ENCODE peak calls at places on chromosomes 2 and 18, in six cellular contexts. X is IMR-90, G is GM12878, A is SK-N-SH, N is HepG2, M is K562. D is an unnamed sample.

GRCh38 chr18:36432880-36433279 is 135.4 kb downstream of the FHOD3 start:
- DNase-seq in G (no peak), M (no peak), A (no peak), N (no peak), X (no peak), D (no peak)

GRCh38 chr2:159101755-159102489 is 133.5 kb downstream of the TANC1 start:
- DNase-seq in A (no peak), X (no peak), M (no peak), G (no peak), N (no peak), D (no peak)

GRCh38 chr2:200650195-200650594 is 64.4 kb downstream of the AOX1 start:
- DNase-seq in X (no peak), M (no peak), G (no peak), A (no peak), N (no peak), D (no peak)

GRCh38 chr2:39128919-39129391 is 8.1 kb upstream of the SOS1 start:
- DNase-seq in A (no peak), N (peak; percentile 70), M (no peak), G (peak; percentile 74), X (no peak), D (no peak)

GRCh38 chr2:39119732-39120520 is 925 bp downstream of the SOS1 start:
- DNase-seq in A (peak; percentile 95), G (no peak), X (peak; percentile 49), M (peak; percentile 73), N (peak; percentile 43), D (peak; percentile 62)

GRCh38 chr2:9388950-9389911 is 34.1 kb downstream of the ITGB1BP1 start:
- DNase-seq in N (no peak), M (no peak), G (no peak), A (no peak), X (no peak), D (no peak)

GRCh38 chr2:228541794-228542193 is 360.3 kb upstream of the SPHKAP start:
- DNase-seq in A (no peak), N (no peak), X (peak; percentile 16), G (no peak), M (no peak), D (no peak)

GRCh38 chr2:144326845-144327244 is 193.1 kb downstream of the ZEB2 start:
- DNase-seq in M (no peak), X (no peak), N (no peak), G (no peak), A (no peak), D (no peak)

GRCh38 chr18:63648241-63648640 is 4.2 kb upstream of the SERPINB4 start:
- DNase-seq in M (no peak), N (no peak), G (no peak), X (peak; percentile 36), A (no peak), D (no peak)

GRCh38 chr2:136207030-136207623 is 89.2 kb upstream of the CXCR4 start:
- DNase-seq in N (no peak), X (no peak), M (no peak), A (no peak), G (peak; percentile 68), D (no peak)

GRCh38 chr2:55718165-55719008 is 24.7 kb upstream of the PNPT1 start:
- DNase-seq in X (peak; percentile 71), G (peak; percentile 7), M (peak; percentile 81), A (peak; percentile 56), N (peak; percentile 66), D (peak; percentile 58)

GRCh38 chr2:212098966-212099365 is 439.6 kb downstream of the ERBB4 start:
- DNase-seq in M (no peak), N (no peak), G (no peak), A (no peak), X (no peak), D (no peak)

GRCh38 chr2:39568116-39568515 is 97.6 kb upstream of the TMEM178A start:
- DNase-seq in N (no peak), G (no peak), M (no peak), X (no peak), A (no peak), D (no peak)

GRCh38 chr2:234593636-234594035 is 96.8 kb upstream of the ARL4C start:
- DNase-seq in A (no peak), G (no peak), M (no peak), N (no peak), X (peak; percentile 11), D (no peak)

GRCh38 chr2:206642075-206643025 is at the start of gene FAM237A:
- DNase-seq in A (peak; percentile 68), G (no peak), N (peak; percentile 21), M (peak; percentile 52), X (peak; percentile 57), D (peak; percentile 19)
- TF ChIP-seq SMC3 in A (no peak), G (no peak), N (no peak), M (no peak), X (no peak), D (no peak)

GRCh38 chr2:146532748-146533147 is 1312.1 kb upstream of the ACVR2A start:
- DNase-seq in M (no peak), A (no peak), N (no peak), G (no peak), X (no peak), D (no peak)

GRCh38 chr2:146523218-146523617 is 1321.6 kb upstream of the ACVR2A start:
- DNase-seq in N (no peak), A (no peak), X (peak; percentile 9), G (no peak), M (no peak), D (no peak)

DNA sequence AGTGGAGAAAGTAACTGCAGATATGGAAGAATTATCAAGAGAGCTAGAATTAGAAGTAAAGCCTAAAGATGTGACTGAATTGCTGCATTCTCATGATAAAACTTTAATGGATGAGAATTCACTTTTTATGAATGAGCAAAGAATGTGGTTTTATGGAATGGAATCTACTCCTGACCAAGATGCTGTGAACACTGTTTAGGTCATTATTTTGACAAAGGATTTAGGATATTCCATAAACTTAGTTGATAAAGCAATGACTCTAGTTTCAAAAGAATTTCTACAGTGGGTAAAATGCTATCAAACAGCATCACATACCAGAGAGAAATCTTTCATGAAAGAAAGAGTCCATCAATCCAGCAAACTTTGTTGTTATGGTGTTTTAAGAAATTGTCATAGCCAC is 1317.7 kb upstream of the ACVR2A start:
- DNase-seq in X (peak; percentile 45), A (no peak), G (no peak), M (no peak), N (no peak), D (no peak)
- TF ChIP-seq SMC3 in X (no peak), A (no peak), G (no peak), M (no peak), N (no peak), D (no peak)

GRCh38 chr2:166234112-166234846 is 106.5 kb upstream of the SCN1A start:
- DNase-seq in A (no peak), X (peak; percentile 80), N (peak; percentile 58), G (no peak), M (no peak), D (no peak)
- TF ChIP-seq SMC3 in A (no peak), X (no peak), N (no peak), G (no peak), M (no peak), D (no peak)

DNA sequence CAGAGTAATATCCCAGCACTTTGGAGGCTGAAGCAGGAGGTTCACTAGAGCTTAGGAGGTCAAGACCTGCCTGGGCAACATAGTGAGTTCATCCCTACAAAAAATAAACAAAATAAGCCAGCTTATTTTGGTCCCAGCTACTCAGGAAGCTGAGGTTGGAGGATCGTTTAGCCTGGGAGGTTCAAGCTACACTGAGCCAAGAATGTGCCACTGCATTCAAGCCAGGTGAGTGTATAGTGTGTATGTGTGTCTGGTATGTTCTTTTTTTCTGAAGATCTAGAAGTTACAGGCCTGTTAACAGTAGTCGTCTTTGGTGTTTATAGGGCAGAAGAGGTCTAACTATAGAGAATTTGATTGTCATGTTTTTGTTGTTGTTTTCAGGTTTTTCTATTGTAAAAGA is 40.2 kb downstream of the ZC3H15 start:
- DNase-seq in M (no peak), G (no peak), X (no peak), A (no peak), N (no peak), D (no peak)
- TF ChIP-seq SMC3 in M (no peak), G (no peak), X (no peak), A (no peak), N (no peak), D (no peak)

GRCh38 chr2:71419976-71420375 is 33.4 kb upstream of the DYSF start:
- DNase-seq in G (no peak), M (no peak), A (no peak), X (no peak), N (no peak), D (no peak)

GRCh38 chr2:71426721-71427120 is 26.6 kb upstream of the DYSF start:
- DNase-seq in X (no peak), G (no peak), A (no peak), N (no peak), M (no peak), D (no peak)

GRCh38 chr2:71419145-71419544 is 34.2 kb upstream of the DYSF start:
- DNase-seq in A (no peak), M (no peak), G (no peak), X (no peak), N (no peak), D (no peak)

GRCh38 chr2:71423817-71424420 is 29.4 kb upstream of the DYSF start:
- DNase-seq in A (no peak), G (no peak), N (no peak), X (no peak), M (no peak), D (no peak)

GRCh38 chr2:71422786-71423185 is 30.6 kb upstream of the DYSF start:
- DNase-seq in A (no peak), G (no peak), X (no peak), N (no peak), M (no peak), D (no peak)
- TF ChIP-seq SMC3 in A (no peak), G (no peak), X (no peak), N (no peak), M (no peak), D (no peak)

DNA sequence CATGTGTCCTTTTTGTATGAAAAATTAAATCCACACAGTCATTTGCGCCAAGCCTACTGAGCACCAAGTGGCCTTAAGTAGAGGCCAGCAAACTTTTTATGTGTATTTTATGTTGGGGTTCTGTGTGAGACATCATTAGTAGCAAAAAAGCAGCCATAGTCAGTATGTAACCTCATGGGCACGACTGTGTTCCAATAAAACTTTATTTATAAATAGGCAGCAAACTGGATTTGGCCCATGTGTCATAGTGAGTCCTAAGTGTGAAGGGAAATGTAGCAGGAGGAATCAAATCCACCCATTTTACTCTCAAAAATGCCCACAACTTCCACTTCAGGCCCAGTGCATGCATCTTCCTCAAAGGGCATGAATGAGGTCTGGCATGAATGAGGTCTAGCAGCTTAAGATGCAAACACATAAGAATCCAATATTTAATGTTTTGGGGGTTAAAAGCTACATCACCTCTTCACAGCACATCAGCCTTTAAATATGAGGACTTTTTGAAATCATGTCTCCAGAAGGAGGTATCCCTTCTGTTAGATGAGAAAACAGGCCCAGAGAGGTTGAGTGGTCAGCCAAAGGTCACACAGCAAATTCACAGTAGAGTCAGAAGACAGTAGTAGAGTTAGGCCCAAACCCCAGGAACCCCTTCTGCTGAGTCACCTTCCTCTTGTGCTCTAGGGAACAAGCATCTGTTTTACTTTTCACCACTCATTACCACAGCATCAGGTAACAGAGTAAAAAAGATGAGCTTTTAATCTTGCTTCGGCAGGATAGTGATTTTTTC is 45.6 kb downstream of the MREG start:
- DNase-seq in M (no peak), G (no peak), X (peak; percentile 25), N (no peak), A (no peak), D (no peak)
- TF ChIP-seq SMC3 in M (no peak), G (no peak), X (no peak), N (no peak), A (no peak), D (no peak)

GRCh38 chr2:46294185-46294836 is 2.9 kb upstream of the EPAS1 start:
- DNase-seq in M (peak; percentile 54), A (peak; percentile 77), X (no peak), N (no peak), G (no peak), D (peak; percentile 69)
- TF ChIP-seq SMC3 in M (no peak), A (peak; percentile 60), X (peak; percentile 24), N (peak; percentile 56), G (no peak), D (peak; percentile 83)